ENCODE peak calls at places on chromosomes 7 and 10, in four cellular contexts. Z is neuronal stem cell, G is AG08396, M is NCI-H2081 treated with DMSO at 0.1 percent for 48 hours. F is an unnamed sample.

GRCh38 chr7:99499356-99499712 is 747 bp downstream of the ZNF394 start:
- DNase-seq in Z (no peak), M (no peak), G (no peak), F (no peak)

GRCh38 chr7:28957064-28957821 is 887 bp downstream of the TRIL start:
- DNase-seq in G (peak; percentile 31), Z (peak; percentile 40), M (no peak), F (no peak)

GRCh38 chr10:118020365-118020764 is 26.4 kb downstream of the RAB11FIP2 start:
- DNase-seq in Z (no peak), M (no peak), G (no peak), F (no peak)

GRCh38 chr7:95011156-95011928 is 103.9 kb downstream of the PPP1R9A start:
- DNase-seq in G (peak; percentile 36), Z (no peak), M (no peak), F (no peak)

GRCh38 chr10:84317174-84317573 is 11.2 kb upstream of the CCSER2 start:
- DNase-seq in Z (no peak), M (no peak), G (no peak), F (no peak)

GRCh38 chr10:69360485-69361302 is 56.0 kb downstream of the TACR2 start:
- DNase-seq in M (no peak), G (peak; percentile 85), Z (no peak), F (no peak)

GRCh38 chr7:151351027-151351426 is 9.4 kb downstream of the NUB1 start:
- DNase-seq in G (no peak), Z (no peak), M (no peak), F (no peak)

GRCh38 chr7:123528265-123528664 is 6.1 kb downstream of the IQUB start:
- DNase-seq in M (no peak), G (no peak), Z (no peak), F (no peak)

GRCh38 chr10:63717089-63717715 is 196.0 kb downstream of the REEP3 start:
- DNase-seq in M (no peak), Z (no peak), G (no peak), F (no peak)

GRCh38 chr7:137519964-137520363 is 176.4 kb upstream of the PTN start:
- DNase-seq in Z (no peak), M (no peak), G (no peak), F (peak; percentile 35)

GRCh38 chr10:53135213-53135896 is 362.8 kb upstream of the MBL2 start:
- DNase-seq in Z (no peak), M (no peak), G (no peak), F (no peak)

GRCh38 chr10:43576062-43576461 is 1.6 kb upstream of the ZNF239 start:
- DNase-seq in G (no peak), M (no peak), Z (no peak), F (no peak)

GRCh38 chr10:71534552-71535158 is 137.9 kb downstream of the CDH23 start:
- DNase-seq in Z (no peak), M (no peak), G (no peak), F (no peak)

GRCh38 chr10:50594012-50594411 is 29.7 kb downstream of the SGMS1 start:
- DNase-seq in Z (no peak), G (peak; percentile 32), M (no peak), F (no peak)

GRCh38 chr7:124764847-124765400 is 668 bp downstream of the GPR37 start:
- DNase-seq in G (peak; percentile 55), Z (peak; percentile 2), M (no peak), F (no peak)

GRCh38 chr7:122046402-122046801 is 97.6 kb downstream of the AASS start:
- DNase-seq in G (no peak), M (no peak), Z (no peak), F (no peak)

GRCh38 chr7:133330085-133330484 is 77.2 kb downstream of the EXOC4 start:
- DNase-seq in G (no peak), M (no peak), Z (peak; percentile 4), F (no peak)

GRCh38 chr10:114953047-114953446 is 15.1 kb downstream of the TRUB1 start:
- DNase-seq in M (no peak), G (no peak), Z (no peak), F (no peak)

GRCh38 chr10:103451871-103452713 is at the start of gene CALHM2:
- DNase-seq in G (peak; percentile 90), M (no peak), Z (peak; percentile 43), F (no peak)

GRCh38 chr7:24283559-24283899 is 461 bp upstream of the NPY start:
- DNase-seq in Z (no peak), G (no peak), M (no peak), F (no peak)

GRCh38 chr10:78916227-78916626 is 152.5 kb upstream of the ZMIZ1 start:
- DNase-seq in M (no peak), G (no peak), Z (no peak), F (no peak)

GRCh38 chr7:6271091-6271658 is 1.2 kb downstream of the CYTH3 start:
- DNase-seq in G (peak; percentile 73), Z (no peak), M (no peak), F (no peak)

GRCh38 chr10:30755474-30755873 is 125.9 kb upstream of the LYZL2 start:
- DNase-seq in M (no peak), G (peak; percentile 48), Z (no peak), F (no peak)

GRCh38 chr7:131196808-131197207 is 130.9 kb upstream of the MKLN1 start:
- DNase-seq in M (peak; percentile 79), G (peak; percentile 41), Z (peak; percentile 38), F (no peak)

GRCh38 chr10:42475168-42476098 is 162.9 kb downstream of the ZNF33B start:
- DNase-seq in Z (no peak), G (peak; percentile 66), M (no peak), F (no peak)

GRCh38 chr10:11164806-11165590 is 147.3 kb downstream of the CELF2 start:
- DNase-seq in Z (peak; percentile 74), M (no peak), G (peak; percentile 80), F (no peak)

GRCh38 chr10:13536674-13537366 is 8.0 kb upstream of the BEND7 start:
- DNase-seq in G (peak; percentile 60), M (no peak), Z (peak; percentile 57), F (no peak)

GRCh38 chr7:16301251-16301650 is 120.1 kb downstream of the CRPPA start:
- DNase-seq in Z (no peak), M (no peak), G (no peak), F (peak; percentile 60)

GRCh38 chr10:34743804-34744203 is 71.3 kb downstream of the PARD3 start:
- DNase-seq in Z (no peak), G (peak; percentile 45), M (no peak), F (no peak)

GRCh38 chr7:28155019-28155660 is 25.5 kb downstream of the JAZF1 start:
- DNase-seq in M (no peak), G (no peak), Z (no peak), F (no peak)

GRCh38 chr10:132514841-132515521 is 22.6 kb upstream of the INPP5A start:
- DNase-seq in M (no peak), Z (no peak), G (no peak), F (no peak)

GRCh38 chr10:100043796-100044195 is 34.0 kb upstream of the DNMBP start:
- DNase-seq in G (no peak), M (no peak), Z (no peak), F (no peak)

F was measured in SK-N-MC.